ENCODE peak calls at places on chromosomes 7 and 10, in seven cellular contexts. Q is GM13977; W is caudate nucleus; B is fibroblast of the conjunctiva; H is mucosa of gallbladder; A is stimulated activated CD4-positive, alpha-beta T cell treated with anti-CD3 and anti-CD28 coated beads, Interleukin-2, amount 100 ng/mL, for 48 hours; J is HFF-Myc. Z is an unnamed sample.

GRCh38 chr7:47744883-47745282 is 163.0 kb upstream of the TNS3 start:
- DNase-seq in Q (no peak), W (no peak), B (no peak), H (no peak), A (no peak), J (no peak), Z (no peak)

GRCh38 chr10:11796439-11796838 is 26.7 kb upstream of the PROSER2 start:
- DNase-seq in Q (no peak), W (no peak), B (no peak), H (no peak), A (no peak), J (no peak), Z (no peak)

GRCh38 chr10:23868121-23868520 is 340.8 kb upstream of the KIAA1217 start:
- DNase-seq in Q (no peak), W (no peak), B (no peak), H (no peak), A (no peak), J (no peak), Z (no peak)

GRCh38 chr10:77635402-77636227 is 2.0 kb downstream of the KCNMA1 start:
- DNase-seq in Q (no peak), W (no peak), B (no peak), H (no peak), A (no peak), J (no peak), Z (no peak)

GRCh38 chr7:149329265-149329664 is 67.3 kb downstream of the ZNF783 start:
- DNase-seq in Q (no peak), W (no peak), B (no peak), H (no peak), A (no peak), J (no peak), Z (no peak)

GRCh38 chr7:26284995-26285632 is 6.5 kb upstream of the SNX10 start:
- DNase-seq in Q (no peak), W (no peak), B (no peak), H (no peak), A (no peak), J (no peak), Z (peak)

GRCh38 chr10:112949128-112949823 is 771 bp upstream of the TCF7L2 start:
- DNase-seq in Q (no peak), W (no peak), B (no peak), H (peak), A (no peak), J (no peak), Z (peak)

GRCh38 chr7:51356849-51357516 is 40.4 kb upstream of the COBL start:
- DNase-seq in Q (no peak), W (no peak), B (no peak), H (peak), A (no peak), J (no peak), Z (no peak)

GRCh38 chr10:60353519-60354258 is 36.0 kb downstream of the ANK3 start:
- DNase-seq in Q (no peak), W (peak), B (peak), H (peak), A (no peak), J (no peak), Z (no peak)

GRCh38 chr7:157445956-157446295 is 109.1 kb downstream of the DNAJB6 start:
- DNase-seq in Q (no peak), W (no peak), B (no peak), H (no peak), A (no peak), J (no peak), Z (no peak)

GRCh38 chr7:81715984-81716588 is 53.8 kb downstream of the HGF start:
- DNase-seq in Q (no peak), W (no peak), B (no peak), H (no peak), A (no peak), J (no peak), Z (peak)

GRCh38 chr10:89793649-89794254 is 92.4 kb downstream of the KIF20B start:
- DNase-seq in Q (peak), W (peak), B (peak), H (peak), A (peak), J (peak), Z (peak)

GRCh38 chr7:22667562-22668239 is 59.3 kb upstream of the IL6 start:
- DNase-seq in Q (no peak), W (no peak), B (peak), H (no peak), A (no peak), J (peak), Z (no peak)

GRCh38 chr10:96306516-96306915 is 2.3 kb downstream of the DNTT start:
- DNase-seq in Q (no peak), W (no peak), B (no peak), H (peak), A (no peak), J (no peak), Z (peak)

GRCh38 chr10:131157899-131158298 is 153.6 kb downstream of the TCERG1L start:
- DNase-seq in Q (no peak), W (no peak), B (no peak), H (no peak), A (no peak), J (no peak), Z (no peak)

Z was measured in NAMALWA.